ENCODE peak calls at places on chromosomes 5 and 9, in six cellular contexts. D, U, Q, G, V and E are unnamed samples.

GRCh38 chr5:78500028-78500427 is 139.6 kb downstream of the SCAMP1 start:
- DNase-seq in D (no peak), U (no peak), Q (no peak), G (no peak), V (no peak), E (no peak)

GRCh38 chr9:33748633-33749304 is 46.6 kb upstream of the PRSS3 start:
- DNase-seq in D (no peak), U (peak; percentile 56), Q (no peak), G (peak; percentile 12), V (no peak), E (no peak)

GRCh38 chr5:171309526-171310333 is 682 bp downstream of the TLX3 start:
- DNase-seq in D (no peak), U (no peak), Q (no peak), G (no peak), V (no peak), E (peak; percentile 56)

GRCh38 chr9:132794730-132795380 is 83.2 kb downstream of the AK8 start:
- DNase-seq in D (no peak), U (no peak), Q (no peak), G (no peak), V (peak; percentile 62), E (peak; percentile 65)

GRCh38 chr5:66860199-66860975 is 264.2 kb downstream of the MAST4 start:
- DNase-seq in D (no peak), U (no peak), Q (no peak), G (no peak), V (no peak), E (no peak)

GRCh38 chr5:133877351-133878235 is 90.8 kb downstream of the C5orf15 start:
- DNase-seq in D (no peak), U (no peak), Q (no peak), G (no peak), V (peak; percentile 41), E (no peak)

GRCh38 chr5:96492654-96493053 is 59.6 kb upstream of the PCSK1 start:
- DNase-seq in D (no peak), U (no peak), Q (no peak), G (no peak), V (no peak), E (no peak)

GRCh38 chr9:5851445-5851844 is 18.5 kb upstream of the ERMP1 start:
- DNase-seq in D (peak; percentile 73), U (peak; percentile 42), Q (no peak), G (no peak), V (no peak), E (peak; percentile 100)

GRCh38 chr5:93193756-93194155 is 387.3 kb downstream of the NR2F1-AS1 start:
- DNase-seq in D (no peak), U (no peak), Q (no peak), G (no peak), V (no peak), E (no peak)

GRCh38 chr5:141521244-141521781 is 32.4 kb downstream of the PCDHGC5 start:
- DNase-seq in D (no peak), U (no peak), Q (no peak), G (no peak), V (no peak), E (peak; percentile 90)

GRCh38 chr5:68345166-68345565 is 129.6 kb downstream of the PIK3R1 start:
- DNase-seq in D (no peak), U (no peak), Q (no peak), G (no peak), V (no peak), E (no peak)

GRCh38 chr9:91395106-91395552 is 28.5 kb downstream of the NFIL3 start:
- DNase-seq in D (no peak), U (no peak), Q (no peak), G (no peak), V (no peak), E (peak; percentile 34)

GRCh38 chr9:121976751-121977150 is 116.4 kb downstream of the TTLL11 start:
- DNase-seq in D (no peak), U (no peak), Q (no peak), G (no peak), V (no peak), E (peak; percentile 9)

GRCh38 chr9:95901506-95901905 is 26.0 kb downstream of the ERCC6L2 start:
- DNase-seq in D (no peak), U (no peak), Q (no peak), G (no peak), V (no peak), E (no peak)

GRCh38 chr9:70256123-70256551 is 2.6 kb upstream of the SMC5 start:
- DNase-seq in D (no peak), U (no peak), Q (no peak), G (no peak), V (no peak), E (no peak)

GRCh38 chr9:7289773-7290172 is 509.8 kb downstream of the DMAC1 start:
- DNase-seq in D (peak; percentile 24), U (no peak), Q (no peak), G (no peak), V (no peak), E (no peak)

GRCh38 chr5:142215915-142216681 is 107.5 kb downstream of the NDFIP1 start:
- DNase-seq in D (no peak), U (no peak), Q (no peak), G (no peak), V (no peak), E (no peak)